ENCODE peak calls at places on chromosomes 11 and 22, in five cellular contexts. U is omental fat pad, A is K562, C is WERI-Rb-1, H is adrenal gland. Z is an unnamed sample.

GRCh38 chr11:123559418-123559817 is 95.0 kb downstream of the SCN3B start:
- DNase-seq in H (no peak), U (no peak), A (no peak), C (no peak), Z (no peak)

GRCh38 chr11:64285885-64286800 is 495 bp downstream of the GPR137 start:
- DNase-seq in U (no peak), A (no peak), H (no peak), C (peak; percentile 39), Z (no peak)

GRCh38 chr11:65911682-65912568 is 6.9 kb downstream of the C11orf68 start:
- DNase-seq in C (peak; percentile 78), A (peak; percentile 34), U (no peak), H (peak; percentile 23), Z (no peak)

GRCh38 chr11:125923012-125923579 is 18.8 kb downstream of the DDX25 start:
- DNase-seq in C (peak; percentile 73), U (no peak), H (peak; percentile 63), A (peak; percentile 72), Z (peak; percentile 73)

GRCh38 chr11:60946601-60947265 is 5.2 kb downstream of the SLC15A3 start:
- DNase-seq in H (no peak), C (no peak), A (no peak), U (no peak), Z (no peak)

GRCh38 chr11:2827256-2827655 is 58.3 kb downstream of the CDKN1C start:
- DNase-seq in H (no peak), A (no peak), U (no peak), C (no peak), Z (no peak)

GRCh38 chr22:26942301-26942927 is 285.0 kb downstream of the MIAT start:
- DNase-seq in U (no peak), H (no peak), C (peak; percentile 23), A (no peak), Z (no peak)

GRCh38 chr11:10051868-10052586 is 242.0 kb downstream of the SBF2 start:
- DNase-seq in H (no peak), U (no peak), A (no peak), C (no peak), Z (no peak)

GRCh38 chr11:130999086-130999485 is 82.8 kb upstream of the SNX19 start:
- DNase-seq in C (no peak), H (no peak), U (no peak), A (no peak), Z (no peak)

GRCh38 chr11:74687237-74688005 is 43.8 kb downstream of the CHRDL2 start:
- DNase-seq in A (no peak), U (no peak), H (no peak), C (no peak), Z (no peak)

GRCh38 chr11:43269229-43269928 is 42.4 kb upstream of the API5 start:
- DNase-seq in C (no peak), H (no peak), A (no peak), U (no peak), Z (no peak)

GRCh38 chr11:15367695-15368094 is 253.0 kb downstream of the INSC start:
- DNase-seq in H (no peak), A (no peak), C (no peak), U (no peak), Z (no peak)

GRCh38 chr11:124807201-124807600 is 7.0 kb upstream of the MSANTD2 start:
- DNase-seq in U (no peak), H (no peak), C (no peak), A (no peak), Z (no peak)

GRCh38 chr11:59368238-59369022 is 9.7 kb downstream of the OR5AN1 start:
- DNase-seq in U (no peak), C (no peak), A (no peak), H (no peak), Z (no peak)

GRCh38 chr11:124899376-124900145 is 1.9 kb upstream of the ROBO4 start:
- DNase-seq in H (no peak), U (no peak), A (no peak), C (peak; percentile 84), Z (peak; percentile 5)

GRCh38 chr11:123745764-123746451 is 4.4 kb upstream of the ZNF202 start:
- DNase-seq in U (no peak), C (no peak), A (no peak), H (no peak), Z (no peak)

GRCh38 chr11:72398058-72398758 is 36.1 kb downstream of the CLPB start:
- DNase-seq in H (no peak), U (no peak), C (no peak), A (no peak), Z (no peak)

GRCh38 chr11:118448294-118448693 is 12.0 kb downstream of the KMT2A start:
- DNase-seq in C (no peak), A (no peak), H (no peak), U (no peak), Z (peak; percentile 66)

GRCh38 chr11:76074178-76075112 is 131.9 kb downstream of the WNT11 start:
- DNase-seq in U (no peak), H (no peak), A (peak; percentile 33), C (no peak), Z (no peak)

GRCh38 chr11:13108416-13108815 is 99.3 kb downstream of the RASSF10 start:
- DNase-seq in C (no peak), A (no peak), H (no peak), U (no peak), Z (no peak)

GRCh38 chr11:113721462-113722066 is 15.5 kb upstream of the TMPRSS5 start:
- DNase-seq in C (no peak), U (no peak), A (no peak), H (no peak), Z (no peak)

GRCh38 chr11:84408946-84409411 is 1122.8 kb upstream of the CCDC90B start:
- DNase-seq in H (no peak), A (no peak), C (peak; percentile 20), U (no peak), Z (no peak)

GRCh38 chr11:116457336-116458007 is 315.3 kb downstream of the BUD13 start:
- DNase-seq in A (no peak), H (no peak), C (peak; percentile 94), U (no peak), Z (no peak)

GRCh38 chr22:31230871-31231621 is 18.9 kb downstream of the LIMK2 start:
- DNase-seq in U (no peak), A (no peak), C (peak; percentile 35), H (peak; percentile 52), Z (peak; percentile 51)

GRCh38 chr11:125745979-125746378 is at the start of gene PATE1:
- DNase-seq in H (no peak), U (no peak), C (no peak), A (no peak), Z (no peak)

GRCh38 chr11:86678823-86679222 is 6.4 kb upstream of the ME3 start:
- DNase-seq in H (no peak), C (no peak), U (no peak), A (no peak), Z (no peak)

GRCh38 chr11:60887531-60887930 is 18.9 kb downstream of the PRPF19 start:
- DNase-seq in U (no peak), C (peak; percentile 68), A (peak; percentile 73), H (peak; percentile 45), Z (no peak)

GRCh38 chr11:83970061-83970671 is 684.0 kb upstream of the CCDC90B start:
- DNase-seq in C (no peak), A (no peak), U (no peak), H (no peak), Z (no peak)

GRCh38 chr11:65366340-65366773 is 11.8 kb downstream of the TIGD3 start:
- DNase-seq in A (peak; percentile 70), U (no peak), C (peak; percentile 47), H (no peak), Z (peak; percentile 82)

GRCh38 chr11:67633758-67634365 is 4.1 kb upstream of the NUDT8 start:
- DNase-seq in U (no peak), A (no peak), C (no peak), H (peak; percentile 22), Z (no peak)

GRCh38 chr11:123640677-123641494 is 13.5 kb downstream of the SCN3B start:
- DNase-seq in U (no peak), A (peak; percentile 81), C (peak; percentile 65), H (peak; percentile 43), Z (peak; percentile 71)

GRCh38 chr22:26482171-26482570 is 1.4 kb downstream of the HPS4 start:
- DNase-seq in A (no peak), U (no peak), H (no peak), C (no peak), Z (no peak)

DNA sequence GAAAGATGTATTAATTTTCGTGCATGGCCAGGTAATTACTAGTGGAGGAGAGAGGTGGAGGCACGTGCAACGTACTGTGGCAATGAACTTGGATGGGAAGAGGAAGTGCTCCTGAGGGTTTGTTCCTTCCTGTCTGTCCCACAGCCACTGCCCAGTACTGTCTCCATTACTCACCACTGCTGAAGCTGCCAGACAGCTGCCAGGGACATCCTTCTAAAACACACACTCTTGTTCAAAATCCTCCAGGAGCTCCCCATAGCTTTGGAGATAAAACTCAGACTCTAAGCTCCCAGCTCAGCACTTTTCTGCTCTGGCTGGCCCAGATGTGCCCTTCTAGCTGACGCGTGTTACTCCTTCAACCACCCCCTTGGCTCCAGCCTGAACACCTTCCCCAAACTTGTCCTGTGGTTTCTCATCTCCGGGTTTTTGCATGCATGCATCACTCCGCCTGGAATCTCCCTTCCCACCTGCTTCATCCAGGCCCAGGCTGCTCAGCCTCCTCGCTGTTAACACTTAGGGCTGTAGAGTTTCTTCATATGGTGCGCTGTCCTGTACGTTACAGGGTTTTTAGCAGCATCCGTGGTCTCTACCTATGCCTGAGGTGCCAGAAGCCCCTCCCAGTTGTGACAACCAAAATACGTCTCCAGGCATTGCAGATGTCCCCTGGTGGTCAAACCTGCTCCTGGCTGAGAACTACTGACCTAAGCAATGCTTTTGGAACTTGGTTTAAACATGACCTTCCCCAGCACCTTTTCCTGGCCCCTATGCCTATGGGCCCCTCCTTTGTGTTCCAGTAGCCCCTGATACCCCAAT is 69.5 kb downstream of the C11orf91 start:
- DNase-seq in U (no peak), A (no peak), C (no peak), H (no peak), Z (no peak)
- TF ChIP-seq CTCF in U (no peak), A (no peak), C (no peak), H (no peak), Z (no peak)

GRCh38 chr22:50326959-50327710 is at the start of gene DENND6B:
- DNase-seq in A (peak; percentile 77), U (no peak), H (peak; percentile 84), C (peak; percentile 69), Z (peak; percentile 93)
- TF ChIP-seq CTCF in A (no peak), U (no peak), H (no peak), C (peak; percentile 47), Z (peak; percentile 72)

DNA sequence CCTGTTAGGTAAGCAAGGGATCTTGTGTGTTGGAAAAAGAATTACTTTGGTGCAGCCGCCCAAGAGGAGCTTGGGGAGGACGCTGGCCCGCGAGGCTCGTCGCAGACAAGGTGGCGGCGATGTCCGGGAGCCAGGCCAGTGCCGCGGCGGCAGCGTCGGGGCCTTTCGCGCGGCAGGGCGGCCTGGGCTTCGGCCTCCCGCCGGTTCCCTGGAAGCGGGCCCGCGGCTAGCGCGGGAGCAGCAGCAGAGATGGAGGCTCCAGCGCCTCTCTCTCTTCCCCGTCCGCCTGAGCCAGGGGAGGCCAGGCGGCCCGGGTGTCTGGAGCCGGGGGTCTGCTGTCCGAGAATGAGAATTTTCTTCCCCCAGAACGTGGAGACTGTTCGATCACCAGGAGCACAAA is 82.8 kb downstream of the GGT1 start:
- DNase-seq in U (no peak), C (no peak), A (no peak), H (no peak), Z (no peak)
- TF ChIP-seq CTCF in U (no peak), C (no peak), A (no peak), H (no peak), Z (no peak)

DNA sequence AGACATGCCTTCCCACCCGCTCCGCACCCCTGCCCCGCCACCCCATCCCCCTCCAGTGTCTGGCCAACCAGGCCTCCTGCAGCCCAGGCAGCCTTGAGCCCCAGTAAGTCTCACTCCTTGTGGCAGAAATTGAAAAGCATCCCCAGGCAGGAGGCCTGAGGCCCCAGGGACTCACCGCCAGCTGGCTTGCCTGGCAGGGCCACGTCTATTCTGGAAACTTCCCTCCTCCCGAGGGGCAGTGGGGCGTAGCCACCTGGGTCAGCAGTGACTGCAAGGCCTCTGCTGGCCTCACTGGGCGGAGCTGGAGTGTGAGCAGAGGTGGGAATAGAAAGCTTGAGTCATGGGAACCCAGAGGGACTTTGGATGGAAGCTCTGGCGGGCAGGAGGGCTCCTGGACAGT is 26.3 kb downstream of the ANO1 start:
- DNase-seq in C (peak; percentile 32), H (no peak), U (no peak), A (no peak), Z (no peak)
- TF ChIP-seq CTCF in C (no peak), H (no peak), U (no peak), A (no peak), Z (no peak)

Z was measured in GM10248.